ENCODE peak calls at places on chromosomes 12 and 14, in four cellular contexts. One of them, this sample, is unnamed.

GRCh38 chr12:106084048-106084671 is 54.6 kb downstream of the NUAK1 start:
- DNase-seq in hippocampal formation: no peak
- DNase-seq in right cardiac atrium: no peak
- DNase-seq in AG20443: peak; percentile 77
- DNase-seq in this sample: no peak

GRCh38 chr12:78863482-78864427 is 819 bp upstream of the SYT1 start:
- DNase-seq in hippocampal formation: no peak
- DNase-seq in right cardiac atrium: peak; percentile 62
- DNase-seq in AG20443: peak; percentile 58
- DNase-seq in this sample: no peak

GRCh38 chr12:67592228-67593011 is 56.1 kb upstream of the DYRK2 start:
- DNase-seq in hippocampal formation: no peak
- DNase-seq in right cardiac atrium: no peak
- DNase-seq in AG20443: peak; percentile 44
- DNase-seq in this sample: no peak

GRCh38 chr14:69685716-69686115 is 74.3 kb downstream of the SUSD6 start:
- DNase-seq in hippocampal formation: peak; percentile 77
- DNase-seq in right cardiac atrium: peak; percentile 93
- DNase-seq in AG20443: peak; percentile 60
- DNase-seq in this sample: no peak

GRCh38 chr14:90791481-90791880 is 24.7 kb downstream of the TTC7B start:
- DNase-seq in right cardiac atrium: no peak
- DNase-seq in hippocampal formation: no peak
- DNase-seq in AG20443: no peak
- DNase-seq in this sample: no peak

GRCh38 chr14:90495357-90496276 is 98.8 kb downstream of the CALM1 start:
- DNase-seq in hippocampal formation: no peak
- DNase-seq in AG20443: peak; percentile 78
- DNase-seq in right cardiac atrium: peak; percentile 46
- DNase-seq in this sample: no peak

GRCh38 chr14:92676031-92676430 is 72.4 kb downstream of the LGMN start:
- DNase-seq in AG20443: no peak
- DNase-seq in right cardiac atrium: peak; percentile 60
- DNase-seq in hippocampal formation: no peak
- DNase-seq in this sample: no peak

GRCh38 chr12:122437656-122438121 is 15.2 kb upstream of the CLIP1 start:
- DNase-seq in hippocampal formation: peak; percentile 38
- DNase-seq in AG20443: peak; percentile 89
- DNase-seq in right cardiac atrium: peak; percentile 82
- DNase-seq in this sample: no peak

GRCh38 chr12:48956279-48957140 is 777 bp downstream of the ARF3 start:
- DNase-seq in hippocampal formation: peak; percentile 81
- DNase-seq in right cardiac atrium: peak; percentile 94
- DNase-seq in AG20443: peak; percentile 94
- DNase-seq in this sample: no peak

GRCh38 chr12:130186631-130187269 is 24.5 kb downstream of the FZD10 start:
- DNase-seq in hippocampal formation: no peak
- DNase-seq in AG20443: no peak
- DNase-seq in right cardiac atrium: no peak
- DNase-seq in this sample: no peak

GRCh38 chr12:55938826-55939501 is 8.0 kb downstream of the DGKA start:
- DNase-seq in AG20443: no peak
- DNase-seq in hippocampal formation: no peak
- DNase-seq in right cardiac atrium: no peak
- DNase-seq in this sample: no peak

GRCh38 chr14:32311294-32312009 is 17.6 kb upstream of the AKAP6 start:
- DNase-seq in AG20443: no peak
- DNase-seq in hippocampal formation: no peak
- DNase-seq in right cardiac atrium: no peak
- DNase-seq in this sample: no peak

GRCh38 chr14:98931126-98931525 is 340.9 kb downstream of the BCL11B start:
- DNase-seq in right cardiac atrium: no peak
- DNase-seq in hippocampal formation: no peak
- DNase-seq in AG20443: no peak
- DNase-seq in this sample: no peak

GRCh38 chr14:81535399-81536124 is 1.9 kb upstream of the SEL1L start:
- DNase-seq in hippocampal formation: no peak
- DNase-seq in AG20443: no peak
- DNase-seq in right cardiac atrium: no peak
- DNase-seq in this sample: no peak

GRCh38 chr12:39125580-39125979 is 220.2 kb upstream of the CPNE8 start:
- DNase-seq in hippocampal formation: no peak
- DNase-seq in AG20443: no peak
- DNase-seq in right cardiac atrium: no peak
- DNase-seq in this sample: no peak

GRCh38 chr14:92035890-92036289 is 4.0 kb downstream of the TRIP11 start:
- DNase-seq in AG20443: no peak
- DNase-seq in hippocampal formation: no peak
- DNase-seq in right cardiac atrium: no peak
- DNase-seq in this sample: no peak

GRCh38 chr12:80268924-80269749 is 169.8 kb downstream of the OTOGL start:
- DNase-seq in hippocampal formation: no peak
- DNase-seq in AG20443: peak; percentile 21
- DNase-seq in right cardiac atrium: no peak
- DNase-seq in this sample: no peak

GRCh38 chr12:29282452-29282851 is 98.5 kb downstream of the ERGIC2 start:
- DNase-seq in right cardiac atrium: no peak
- DNase-seq in hippocampal formation: no peak
- DNase-seq in AG20443: no peak
- DNase-seq in this sample: no peak

GRCh38 chr12:107736914-107737313 is 24.0 kb downstream of the PRDM4 start:
- DNase-seq in hippocampal formation: no peak
- DNase-seq in right cardiac atrium: no peak
- DNase-seq in AG20443: no peak
- DNase-seq in this sample: peak; percentile 45

GRCh38 chr14:100086361-100086760 is 21.1 kb downstream of the EVL start:
- DNase-seq in right cardiac atrium: no peak
- DNase-seq in hippocampal formation: no peak
- DNase-seq in AG20443: no peak
- DNase-seq in this sample: no peak

GRCh38 chr14:55249423-55249822 is 21.8 kb upstream of the FBXO34 start:
- DNase-seq in right cardiac atrium: no peak
- DNase-seq in hippocampal formation: no peak
- DNase-seq in AG20443: peak; percentile 62
- DNase-seq in this sample: no peak

GRCh38 chr12:88325076-88325827 is 183.1 kb downstream of the TMTC3 start:
- DNase-seq in hippocampal formation: no peak
- DNase-seq in AG20443: peak; percentile 67
- DNase-seq in right cardiac atrium: no peak
- DNase-seq in this sample: no peak

GRCh38 chr14:104876251-104876699 is 11.2 kb downstream of the CEP170B start:
- DNase-seq in AG20443: peak; percentile 76
- DNase-seq in right cardiac atrium: peak; percentile 29
- DNase-seq in hippocampal formation: no peak
- DNase-seq in this sample: peak; percentile 55

GRCh38 chr12:13390381-13390856 is 193.9 kb downstream of the EMP1 start:
- DNase-seq in hippocampal formation: peak; percentile 86
- DNase-seq in right cardiac atrium: peak; percentile 89
- DNase-seq in AG20443: peak; percentile 75
- DNase-seq in this sample: no peak

GRCh38 chr12:25087596-25087995 is 107.4 kb downstream of the DNAI7 start:
- DNase-seq in right cardiac atrium: no peak
- DNase-seq in hippocampal formation: no peak
- DNase-seq in AG20443: no peak
- DNase-seq in this sample: no peak

GRCh38 chr12:101305226-101305779 is 25.4 kb downstream of the UTP20 start:
- DNase-seq in AG20443: no peak
- DNase-seq in right cardiac atrium: no peak
- DNase-seq in hippocampal formation: no peak
- DNase-seq in this sample: no peak

This sample was measured in GM18507.